ENCODE peak calls at places on chromosomes 4 and X, in seven cellular contexts. G is ovary, K is adrenal gland, U is upper lobe of left lung, D is A549, H is gastrocnemius medialis, S is body of pancreas. A is an unnamed sample.

GRCh38 chrX:2497961-2498780 is 2.6 kb downstream of the DHRSX start:
- DNase-seq in G (no peak), K (peak; percentile 38), U (no peak), D (peak; percentile 69), H (no peak), S (peak; percentile 63), A (peak; percentile 54)

GRCh38 chr4:128155231-128155855 is 94.2 kb downstream of the LARP1B start:
- DNase-seq in G (no peak), K (no peak), U (peak; percentile 66), D (no peak), H (no peak), S (no peak), A (peak; percentile 35)

GRCh38 chrX:138939038-138939437 is 227.5 kb upstream of the FGF13 start:
- DNase-seq in G (no peak), K (peak; percentile 22), U (no peak), D (no peak), H (peak; percentile 11), S (no peak), A (no peak)

GRCh38 chr4:81621490-81621889 is 149.8 kb upstream of the RASGEF1B start:
- DNase-seq in G (no peak), K (no peak), U (no peak), D (no peak), H (no peak), S (no peak), A (no peak)

GRCh38 chr4:120066182-120066524 is 495 bp downstream of the MAD2L1 start:
- DNase-seq in G (no peak), K (no peak), U (no peak), D (no peak), H (no peak), S (no peak), A (no peak)

GRCh38 chr4:128812360-128812958 is 3.0 kb downstream of the JADE1 start:
- DNase-seq in G (no peak), K (peak; percentile 55), U (no peak), D (peak; percentile 62), H (no peak), S (peak; percentile 38), A (no peak)

GRCh38 chr4:142331132-142331531 is 515.0 kb downstream of the INPP4B start:
- DNase-seq in G (peak; percentile 33), K (peak; percentile 21), U (no peak), D (no peak), H (no peak), S (peak; percentile 37), A (no peak)

GRCh38 chr4:62455871-62456270 is 1255.7 kb downstream of the ADGRL3 start:
- DNase-seq in G (no peak), K (no peak), U (no peak), D (no peak), H (no peak), S (no peak), A (no peak)

GRCh38 chr4:126346654-126347053 is 1031.9 kb downstream of the FAT4 start:
- DNase-seq in G (no peak), K (no peak), U (no peak), D (no peak), H (no peak), S (no peak), A (no peak)

GRCh38 chrX:150849486-150849885 is 49.0 kb downstream of the CD99L2 start:
- DNase-seq in G (no peak), K (no peak), U (no peak), D (no peak), H (no peak), S (no peak), A (no peak)

GRCh38 chr4:137267024-137267423 is 265.3 kb downstream of the PCDH18 start:
- DNase-seq in G (no peak), K (no peak), U (no peak), D (no peak), H (no peak), S (no peak), A (no peak)

GRCh38 chr4:127995776-127996175 is 30.6 kb downstream of the ABHD18 start:
- DNase-seq in G (no peak), K (no peak), U (no peak), D (peak; percentile 44), H (no peak), S (no peak), A (no peak)

GRCh38 chr4:113469023-113469390 is 292.5 kb downstream of the CAMK2D start:
- DNase-seq in G (no peak), K (no peak), U (no peak), D (no peak), H (no peak), S (no peak), A (no peak)

GRCh38 chr4:100177126-100177525 is 13.1 kb downstream of the DDIT4L start:
- DNase-seq in G (no peak), K (no peak), U (no peak), D (no peak), H (no peak), S (no peak), A (no peak)

GRCh38 chr4:106454581-106454980 is 86.0 kb upstream of the GIMD1 start:
- DNase-seq in G (no peak), K (no peak), U (no peak), D (no peak), H (no peak), S (no peak), A (no peak)

GRCh38 chrX:100648601-100649417 is 4.8 kb downstream of the SRPX2 start:
- DNase-seq in G (no peak), K (no peak), U (no peak), D (peak; percentile 14), H (peak; percentile 2), S (no peak), A (no peak)
- H3K4me3 ChIP-seq in G (no peak overlapping the region), K (no peak overlapping the region), U (no peak overlapping the region), D (no peak overlapping the region), H (no peak overlapping the region), S (no peak overlapping the region), A (no peak overlapping the region)

GRCh38 chrX:115958687-115959359 is 211.7 kb upstream of the AGTR2 start:
- DNase-seq in G (no peak), K (no peak), U (no peak), D (no peak), H (no peak), S (no peak), A (no peak)
- TF ChIP-seq CTCF in G (no peak), K (no peak), U (no peak), D (no peak), H (no peak), S (no peak), A (peak; percentile 12)

GRCh38 chrX:118528089-118528753 is 32.6 kb downstream of the DOCK11 start:
- DNase-seq in G (no peak), K (no peak), U (no peak), D (no peak), H (no peak), S (no peak), A (no peak)
- TF ChIP-seq POLR2A in G (no peak), K (no peak), U (no peak), D (no peak), H (no peak), S (no peak), A (no peak)

GRCh38 chr4:157221895-157222763 is 1.6 kb downstream of the GRIA2 start:
- DNase-seq in G (no peak), K (no peak), U (peak; percentile 67), D (no peak), H (no peak), S (peak; percentile 37), A (no peak)
- H3K4me3 ChIP-seq in G (peak overlapping the region; percentile 38), K (peak overlapping the region; percentile 43), U (peak overlapping the region; percentile 27), D (peak overlapping the region; percentile 33), H (peak overlapping the region; percentile 38), S (no peak overlapping the region), A (peak overlapping the region; percentile 10)

GRCh38 chrX:39437670-39438441 is 636.6 kb downstream of the MID1IP1 start:
- DNase-seq in G (no peak), K (no peak), U (no peak), D (no peak), H (no peak), S (no peak), A (no peak)

GRCh38 chrX:39427492-39428289 is 626.4 kb downstream of the MID1IP1 start:
- DNase-seq in G (peak; percentile 60), K (no peak), U (no peak), D (peak; percentile 7), H (no peak), S (no peak), A (no peak)

GRCh38 chrX:39431893-39432292 is 630.6 kb downstream of the MID1IP1 start:
- DNase-seq in G (no peak), K (no peak), U (no peak), D (no peak), H (no peak), S (no peak), A (no peak)
- TF ChIP-seq CTCF in G (no peak), K (no peak), U (no peak), D (no peak), H (no peak), S (no peak), A (no peak)

A was measured in right lobe of liver.